ENCODE peak calls at places on chromosomes 12 and 14, in five cellular contexts. V, G, H, O and B are unnamed samples.

GRCh38 chr14:78074546-78074945 is 95.6 kb upstream of the NRXN3 start:
- DNase-seq in V (no peak), G (peak; percentile 25), H (no peak), O (no peak), B (no peak)

GRCh38 chr12:6554990-6555691 is 701 bp downstream of the IFFO1 start:
- DNase-seq in V (no peak), G (no peak), H (no peak), O (peak; percentile 49), B (no peak)

GRCh38 chr14:73829526-73830431 is 21.9 kb upstream of the PTGR2 start:
- DNase-seq in V (no peak), G (no peak), H (no peak), O (peak; percentile 34), B (no peak)

GRCh38 chr14:88710709-88711108 is 82.0 kb downstream of the EML5 start:
- DNase-seq in V (no peak), G (no peak), H (no peak), O (no peak), B (no peak)

GRCh38 chr12:93870020-93870795 is 193.0 kb downstream of the CRADD start:
- DNase-seq in V (no peak), G (no peak), H (no peak), O (no peak), B (no peak)

GRCh38 chr12:119990382-119990874 is 1.4 kb downstream of the BICDL1 start:
- DNase-seq in V (no peak), G (no peak), H (no peak), O (no peak), B (no peak)

GRCh38 chr12:82650627-82651337 is 35.9 kb upstream of the TMTC2 start:
- DNase-seq in V (no peak), G (no peak), H (no peak), O (no peak), B (no peak)

GRCh38 chr14:31403707-31404106 is 16.6 kb downstream of the HEATR5A start:
- DNase-seq in V (no peak), G (no peak), H (no peak), O (no peak), B (no peak)

GRCh38 chr12:99505805-99506204 is 141.7 kb upstream of the GARIN6 start:
- DNase-seq in V (no peak), G (no peak), H (no peak), O (no peak), B (no peak)

GRCh38 chr12:54701940-54702592 is 53.9 kb upstream of the DCD start:
- DNase-seq in V (no peak), G (no peak), H (peak; percentile 5), O (no peak), B (peak; percentile 57)

GRCh38 chr14:68939893-68940613 is 39.0 kb downstream of the ACTN1 start:
- DNase-seq in V (peak; percentile 52), G (no peak), H (peak; percentile 96), O (no peak), B (no peak)

GRCh38 chr14:97166497-97166896 is 369.3 kb downstream of the VRK1 start:
- DNase-seq in V (no peak), G (no peak), H (no peak), O (no peak), B (no peak)

GRCh38 chr12:113070117-113070906 is 13.8 kb downstream of the DTX1 start:
- DNase-seq in V (no peak), G (no peak), H (no peak), O (peak; percentile 33), B (no peak)

GRCh38 chr14:86761611-86762010 is 1231.4 kb downstream of the GALC start:
- DNase-seq in V (no peak), G (no peak), H (no peak), O (no peak), B (no peak)

GRCh38 chr12:48601013-48601756 is 31.3 kb upstream of the LALBA start:
- DNase-seq in V (no peak), G (no peak), H (peak; percentile 19), O (no peak), B (no peak)

GRCh38 chr14:20667957-20668356 is 16.4 kb upstream of the RNASE4 start:
- DNase-seq in V (no peak), G (no peak), H (no peak), O (no peak), B (peak; percentile 56)
- H3K4me3 ChIP-seq in V (no peak overlapping the region), G (no peak overlapping the region), H (no peak overlapping the region), O (no peak overlapping the region), B (no peak overlapping the region)

GRCh38 chr12:26689281-26689841 is 143.6 kb downstream of the ITPR2 start:
- DNase-seq in V (no peak), G (no peak), H (no peak), O (no peak), B (no peak)

GRCh38 chr12:26686438-26686837 is 146.6 kb downstream of the ITPR2 start:
- DNase-seq in V (no peak), G (no peak), H (no peak), O (no peak), B (no peak)

GRCh38 chr12:26690601-26691000 is 142.4 kb downstream of the ITPR2 start:
- DNase-seq in V (no peak), G (no peak), H (no peak), O (no peak), B (no peak)

GRCh38 chr12:26691234-26691970 is 141.6 kb downstream of the ITPR2 start:
- DNase-seq in V (peak; percentile 23), G (no peak), H (peak; percentile 96), O (no peak), B (no peak)

GRCh38 chr12:26688344-26688904 is 144.6 kb downstream of the ITPR2 start:
- DNase-seq in V (no peak), G (no peak), H (no peak), O (no peak), B (no peak)
- H3K4me3 ChIP-seq in V (no peak overlapping the region), G (no peak overlapping the region), H (no peak overlapping the region), O (no peak overlapping the region), B (no peak overlapping the region)

DNA sequence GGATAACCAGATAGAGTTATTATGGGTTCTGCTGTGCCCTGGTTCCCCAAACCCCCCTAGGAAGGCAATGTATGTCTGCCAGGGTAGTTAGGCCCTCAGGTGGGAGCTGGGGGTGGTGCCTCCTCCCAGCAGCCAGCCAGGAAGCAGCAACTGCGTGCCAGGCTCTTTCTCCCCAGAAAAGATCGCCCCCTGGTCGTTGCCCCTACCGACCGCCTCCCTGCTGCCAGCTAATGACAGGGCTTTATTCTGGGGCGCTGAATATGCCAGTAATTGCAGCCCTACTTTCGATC is 36.3 kb downstream of the IQSEC3 start:
- DNase-seq in V (no peak), G (no peak), H (no peak), O (no peak), B (no peak)
- H3K4me3 ChIP-seq in V (no peak overlapping the region), G (no peak overlapping the region), H (no peak overlapping the region), O (no peak overlapping the region), B (no peak overlapping the region)

DNA sequence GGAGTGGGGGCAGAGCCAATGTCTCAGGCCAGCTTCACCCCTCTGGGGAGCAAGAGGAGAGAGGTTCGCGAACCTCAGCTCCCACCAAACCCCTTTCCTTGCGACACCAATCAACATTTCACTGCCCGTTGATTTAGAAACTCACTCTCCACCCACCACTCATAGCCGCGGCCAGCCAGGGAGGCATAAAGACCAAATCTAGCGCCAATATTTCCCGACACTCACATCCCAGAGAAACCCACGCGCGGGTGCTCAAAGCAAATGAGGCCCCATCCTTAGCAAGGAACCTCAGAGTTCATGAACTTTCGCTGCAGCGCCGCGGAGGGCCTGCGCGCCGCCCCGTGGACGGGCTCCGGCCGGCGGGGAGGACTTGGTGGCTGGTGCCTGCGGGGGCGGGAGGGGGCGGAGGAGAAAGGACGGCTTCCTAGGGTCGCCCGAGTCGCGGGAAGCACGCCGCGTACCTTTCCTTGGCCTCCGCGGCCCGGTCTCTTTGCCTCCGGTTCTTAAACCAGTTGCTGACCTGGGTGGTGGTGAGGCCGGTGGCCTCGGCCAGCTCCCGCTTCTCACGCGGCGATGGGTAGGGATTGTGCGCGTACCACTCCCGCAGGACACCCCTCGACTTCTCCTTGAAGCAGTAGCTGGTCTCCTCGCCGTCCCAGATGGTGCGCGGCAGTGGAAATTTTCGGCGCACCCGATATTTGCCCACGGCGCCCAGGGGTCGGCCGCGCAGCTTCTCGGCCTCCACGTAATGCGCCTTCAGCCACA is 926 bp downstream of the SIX1 start:
- DNase-seq in V (no peak), G (no peak), H (no peak), O (no peak), B (no peak)
- H3K4me3 ChIP-seq in V (peak overlapping the region; percentile 25), G (peak overlapping the region; percentile 56), H (peak overlapping the region; percentile 79), O (no peak overlapping the region), B (peak overlapping the region; percentile 52)

GRCh38 chr12:46368684-46369083 is 3.9 kb downstream of the SLC38A2 start:
- DNase-seq in V (no peak), G (no peak), H (no peak), O (no peak), B (no peak)

GRCh38 chr12:46365951-46366379 is 6.6 kb downstream of the SLC38A2 start:
- DNase-seq in V (no peak), G (no peak), H (no peak), O (no peak), B (no peak)

GRCh38 chr12:46366771-46367170 is 5.8 kb downstream of the SLC38A2 start:
- DNase-seq in V (no peak), G (no peak), H (no peak), O (no peak), B (no peak)

GRCh38 chr12:46368138-46368537 is 4.4 kb downstream of the SLC38A2 start:
- DNase-seq in V (no peak), G (no peak), H (no peak), O (no peak), B (no peak)

DNA sequence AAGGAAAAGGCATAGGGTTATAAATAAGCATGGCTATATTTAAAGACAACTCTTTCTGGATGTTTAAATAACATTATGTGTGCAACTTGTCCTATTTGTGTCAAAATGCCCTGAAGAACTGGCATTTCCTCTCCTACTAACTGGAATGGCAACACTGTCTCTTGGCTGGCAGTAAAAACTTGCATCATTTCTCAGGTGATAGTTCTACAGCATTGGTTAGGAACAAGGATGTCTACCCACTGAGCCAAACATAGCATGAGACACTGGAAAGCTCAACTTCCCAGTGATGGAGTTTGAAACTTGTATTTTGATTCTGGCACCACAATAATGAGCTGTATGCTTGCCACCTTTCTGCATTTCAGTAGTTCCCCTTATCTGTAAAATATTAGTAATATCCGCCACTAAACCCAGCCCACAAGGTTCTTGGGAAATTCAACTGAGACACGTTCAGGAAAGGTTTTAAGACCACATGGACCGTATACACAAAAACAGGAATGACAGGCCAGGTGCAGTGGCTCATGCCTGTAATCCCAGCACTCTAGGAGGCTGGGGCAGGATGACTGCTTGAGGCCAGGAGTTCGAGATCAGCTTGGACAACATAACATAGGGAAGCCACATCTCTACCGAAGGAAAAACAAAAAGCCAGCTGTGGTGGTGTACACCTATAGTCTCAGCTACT is 5.1 kb downstream of the SLC38A2 start:
- DNase-seq in V (no peak), G (no peak), H (no peak), O (no peak), B (no peak)
- H3K4me3 ChIP-seq in V (peak overlapping the region; percentile 99), G (peak overlapping the region; percentile 80), H (peak overlapping the region; percentile 68), O (no peak overlapping the region), B (no peak overlapping the region)